ENCODE peak calls at places on chromosomes 2 and 18, in eight cellular contexts. One of them, this sample, is unnamed.

GRCh38 chr2:226121339-226121738 is 678.3 kb downstream of the IRS1 start:
- DNase-seq in activated naive CD8-positive, alpha-beta T cell treated with anti-CD3 and anti-CD28 coated beads, Interleukin-2, amount 50 U/mL, for 24 hours: no peak
- DNase-seq in mesendoderm: no peak
- DNase-seq in NCI-H1048: no peak
- DNase-seq in HS-5: no peak
- DNase-seq in mucosa of gallbladder: no peak
- DNase-seq in stimulated activated CD8-positive, alpha-beta memory T cell treated with anti-CD3 and anti-CD28 coated beads, Interleukin-15, amount 100 ng/mL, for 24 hours: no peak
- DNase-seq in SK-N-DZ: no peak
- DNase-seq in this sample: no peak

GRCh38 chr18:50268022-50268747 is 1.9 kb upstream of the CFAP53 start:
- DNase-seq in activated naive CD8-positive, alpha-beta T cell treated with anti-CD3 and anti-CD28 coated beads, Interleukin-2, amount 50 U/mL, for 24 hours: peak
- DNase-seq in mesendoderm: peak
- DNase-seq in NCI-H1048: no peak
- DNase-seq in HS-5: no peak
- DNase-seq in mucosa of gallbladder: peak
- DNase-seq in stimulated activated CD8-positive, alpha-beta memory T cell treated with anti-CD3 and anti-CD28 coated beads, Interleukin-15, amount 100 ng/mL, for 24 hours: peak
- DNase-seq in SK-N-DZ: no peak
- DNase-seq in this sample: peak

GRCh38 chr2:142572749-142573148 is 304.7 kb upstream of the KYNU start:
- DNase-seq in activated naive CD8-positive, alpha-beta T cell treated with anti-CD3 and anti-CD28 coated beads, Interleukin-2, amount 50 U/mL, for 24 hours: no peak
- DNase-seq in mesendoderm: no peak
- DNase-seq in NCI-H1048: no peak
- DNase-seq in HS-5: no peak
- DNase-seq in mucosa of gallbladder: no peak
- DNase-seq in stimulated activated CD8-positive, alpha-beta memory T cell treated with anti-CD3 and anti-CD28 coated beads, Interleukin-15, amount 100 ng/mL, for 24 hours: no peak
- DNase-seq in SK-N-DZ: no peak
- DNase-seq in this sample: no peak

GRCh38 chr2:223835701-223836532 is 1.5 kb downstream of the AP1S3 start:
- DNase-seq in activated naive CD8-positive, alpha-beta T cell treated with anti-CD3 and anti-CD28 coated beads, Interleukin-2, amount 50 U/mL, for 24 hours: peak
- DNase-seq in mesendoderm: no peak
- DNase-seq in NCI-H1048: no peak
- DNase-seq in HS-5: no peak
- DNase-seq in mucosa of gallbladder: peak
- DNase-seq in stimulated activated CD8-positive, alpha-beta memory T cell treated with anti-CD3 and anti-CD28 coated beads, Interleukin-15, amount 100 ng/mL, for 24 hours: no peak
- DNase-seq in SK-N-DZ: no peak
- DNase-seq in this sample: no peak

GRCh38 chr2:151916632-151917031 is 88.4 kb upstream of the ARL5A start:
- DNase-seq in activated naive CD8-positive, alpha-beta T cell treated with anti-CD3 and anti-CD28 coated beads, Interleukin-2, amount 50 U/mL, for 24 hours: no peak
- DNase-seq in mesendoderm: no peak
- DNase-seq in NCI-H1048: no peak
- DNase-seq in HS-5: no peak
- DNase-seq in mucosa of gallbladder: no peak
- DNase-seq in stimulated activated CD8-positive, alpha-beta memory T cell treated with anti-CD3 and anti-CD28 coated beads, Interleukin-15, amount 100 ng/mL, for 24 hours: no peak
- DNase-seq in SK-N-DZ: peak
- DNase-seq in this sample: no peak

GRCh38 chr2:115558725-115559124 is 1116.3 kb downstream of the DPP10 start:
- DNase-seq in activated naive CD8-positive, alpha-beta T cell treated with anti-CD3 and anti-CD28 coated beads, Interleukin-2, amount 50 U/mL, for 24 hours: no peak
- DNase-seq in mesendoderm: peak
- DNase-seq in NCI-H1048: no peak
- DNase-seq in HS-5: no peak
- DNase-seq in mucosa of gallbladder: no peak
- DNase-seq in stimulated activated CD8-positive, alpha-beta memory T cell treated with anti-CD3 and anti-CD28 coated beads, Interleukin-15, amount 100 ng/mL, for 24 hours: no peak
- DNase-seq in SK-N-DZ: no peak
- DNase-seq in this sample: no peak

GRCh38 chr2:199850718-199851498 is at the start of gene FTCDNL1:
- DNase-seq in activated naive CD8-positive, alpha-beta T cell treated with anti-CD3 and anti-CD28 coated beads, Interleukin-2, amount 50 U/mL, for 24 hours: peak
- DNase-seq in mesendoderm: peak
- DNase-seq in NCI-H1048: no peak
- DNase-seq in HS-5: peak
- DNase-seq in mucosa of gallbladder: peak
- DNase-seq in stimulated activated CD8-positive, alpha-beta memory T cell treated with anti-CD3 and anti-CD28 coated beads, Interleukin-15, amount 100 ng/mL, for 24 hours: peak
- DNase-seq in SK-N-DZ: peak
- DNase-seq in this sample: no peak

GRCh38 chr2:16464641-16465040 is 201.0 kb downstream of the CYRIA start:
- DNase-seq in activated naive CD8-positive, alpha-beta T cell treated with anti-CD3 and anti-CD28 coated beads, Interleukin-2, amount 50 U/mL, for 24 hours: no peak
- DNase-seq in mesendoderm: no peak
- DNase-seq in NCI-H1048: no peak
- DNase-seq in HS-5: no peak
- DNase-seq in mucosa of gallbladder: no peak
- DNase-seq in stimulated activated CD8-positive, alpha-beta memory T cell treated with anti-CD3 and anti-CD28 coated beads, Interleukin-15, amount 100 ng/mL, for 24 hours: no peak
- DNase-seq in SK-N-DZ: no peak
- DNase-seq in this sample: no peak

GRCh38 chr18:48048251-48048650 is 117.8 kb upstream of the SMAD2 start:
- DNase-seq in activated naive CD8-positive, alpha-beta T cell treated with anti-CD3 and anti-CD28 coated beads, Interleukin-2, amount 50 U/mL, for 24 hours: no peak
- DNase-seq in mesendoderm: no peak
- DNase-seq in NCI-H1048: no peak
- DNase-seq in HS-5: no peak
- DNase-seq in mucosa of gallbladder: no peak
- DNase-seq in stimulated activated CD8-positive, alpha-beta memory T cell treated with anti-CD3 and anti-CD28 coated beads, Interleukin-15, amount 100 ng/mL, for 24 hours: no peak
- DNase-seq in SK-N-DZ: no peak
- DNase-seq in this sample: no peak

GRCh38 chr2:1625281-1626001 is 118.9 kb downstream of the PXDN start:
- DNase-seq in activated naive CD8-positive, alpha-beta T cell treated with anti-CD3 and anti-CD28 coated beads, Interleukin-2, amount 50 U/mL, for 24 hours: no peak
- DNase-seq in mesendoderm: peak
- DNase-seq in NCI-H1048: no peak
- DNase-seq in HS-5: peak
- DNase-seq in mucosa of gallbladder: peak
- DNase-seq in stimulated activated CD8-positive, alpha-beta memory T cell treated with anti-CD3 and anti-CD28 coated beads, Interleukin-15, amount 100 ng/mL, for 24 hours: no peak
- DNase-seq in SK-N-DZ: peak
- DNase-seq in this sample: peak

GRCh38 chr2:235230809-235231601 is 262.8 kb upstream of the AGAP1 start:
- DNase-seq in activated naive CD8-positive, alpha-beta T cell treated with anti-CD3 and anti-CD28 coated beads, Interleukin-2, amount 50 U/mL, for 24 hours: no peak
- DNase-seq in mesendoderm: no peak
- DNase-seq in NCI-H1048: no peak
- DNase-seq in HS-5: no peak
- DNase-seq in mucosa of gallbladder: no peak
- DNase-seq in stimulated activated CD8-positive, alpha-beta memory T cell treated with anti-CD3 and anti-CD28 coated beads, Interleukin-15, amount 100 ng/mL, for 24 hours: no peak
- DNase-seq in SK-N-DZ: no peak
- DNase-seq in this sample: no peak

GRCh38 chr18:76465630-76466409 is 29.2 kb downstream of the ZNF516 start:
- DNase-seq in activated naive CD8-positive, alpha-beta T cell treated with anti-CD3 and anti-CD28 coated beads, Interleukin-2, amount 50 U/mL, for 24 hours: no peak
- DNase-seq in mesendoderm: no peak
- DNase-seq in NCI-H1048: no peak
- DNase-seq in HS-5: no peak
- DNase-seq in mucosa of gallbladder: no peak
- DNase-seq in stimulated activated CD8-positive, alpha-beta memory T cell treated with anti-CD3 and anti-CD28 coated beads, Interleukin-15, amount 100 ng/mL, for 24 hours: no peak
- DNase-seq in SK-N-DZ: peak
- DNase-seq in this sample: no peak

GRCh38 chr2:152585830-152586484 is 131.3 kb downstream of the PRPF40A start:
- DNase-seq in activated naive CD8-positive, alpha-beta T cell treated with anti-CD3 and anti-CD28 coated beads, Interleukin-2, amount 50 U/mL, for 24 hours: no peak
- DNase-seq in mesendoderm: no peak
- DNase-seq in NCI-H1048: no peak
- DNase-seq in HS-5: peak
- DNase-seq in mucosa of gallbladder: no peak
- DNase-seq in stimulated activated CD8-positive, alpha-beta memory T cell treated with anti-CD3 and anti-CD28 coated beads, Interleukin-15, amount 100 ng/mL, for 24 hours: no peak
- DNase-seq in SK-N-DZ: peak
- DNase-seq in this sample: no peak

GRCh38 chr2:238242731-238243495 is 3.1 kb upstream of the HES6 start:
- DNase-seq in activated naive CD8-positive, alpha-beta T cell treated with anti-CD3 and anti-CD28 coated beads, Interleukin-2, amount 50 U/mL, for 24 hours: no peak
- DNase-seq in mesendoderm: peak
- DNase-seq in NCI-H1048: no peak
- DNase-seq in HS-5: no peak
- DNase-seq in mucosa of gallbladder: no peak
- DNase-seq in stimulated activated CD8-positive, alpha-beta memory T cell treated with anti-CD3 and anti-CD28 coated beads, Interleukin-15, amount 100 ng/mL, for 24 hours: no peak
- DNase-seq in SK-N-DZ: no peak
- DNase-seq in this sample: no peak

GRCh38 chr2:158191569-158191968 is 89.9 kb downstream of the UPP2 start:
- DNase-seq in activated naive CD8-positive, alpha-beta T cell treated with anti-CD3 and anti-CD28 coated beads, Interleukin-2, amount 50 U/mL, for 24 hours: no peak
- DNase-seq in mesendoderm: no peak
- DNase-seq in NCI-H1048: no peak
- DNase-seq in HS-5: no peak
- DNase-seq in mucosa of gallbladder: no peak
- DNase-seq in stimulated activated CD8-positive, alpha-beta memory T cell treated with anti-CD3 and anti-CD28 coated beads, Interleukin-15, amount 100 ng/mL, for 24 hours: no peak
- DNase-seq in SK-N-DZ: no peak
- DNase-seq in this sample: no peak

GRCh38 chr2:1804865-1805264 is 60.5 kb upstream of the PXDN start:
- DNase-seq in activated naive CD8-positive, alpha-beta T cell treated with anti-CD3 and anti-CD28 coated beads, Interleukin-2, amount 50 U/mL, for 24 hours: no peak
- DNase-seq in mesendoderm: no peak
- DNase-seq in NCI-H1048: no peak
- DNase-seq in HS-5: no peak
- DNase-seq in mucosa of gallbladder: no peak
- DNase-seq in stimulated activated CD8-positive, alpha-beta memory T cell treated with anti-CD3 and anti-CD28 coated beads, Interleukin-15, amount 100 ng/mL, for 24 hours: no peak
- DNase-seq in SK-N-DZ: no peak
- DNase-seq in this sample: no peak

GRCh38 chr2:204282525-204282924 is 262.8 kb upstream of the PARD3B start:
- DNase-seq in activated naive CD8-positive, alpha-beta T cell treated with anti-CD3 and anti-CD28 coated beads, Interleukin-2, amount 50 U/mL, for 24 hours: no peak
- DNase-seq in mesendoderm: peak
- DNase-seq in NCI-H1048: no peak
- DNase-seq in HS-5: no peak
- DNase-seq in mucosa of gallbladder: peak
- DNase-seq in stimulated activated CD8-positive, alpha-beta memory T cell treated with anti-CD3 and anti-CD28 coated beads, Interleukin-15, amount 100 ng/mL, for 24 hours: no peak
- DNase-seq in SK-N-DZ: no peak
- DNase-seq in this sample: peak

GRCh38 chr18:46419391-46420141 is 237.5 kb downstream of the LOXHD1 start:
- DNase-seq in activated naive CD8-positive, alpha-beta T cell treated with anti-CD3 and anti-CD28 coated beads, Interleukin-2, amount 50 U/mL, for 24 hours: no peak
- DNase-seq in mesendoderm: no peak
- DNase-seq in NCI-H1048: no peak
- DNase-seq in HS-5: no peak
- DNase-seq in mucosa of gallbladder: no peak
- DNase-seq in stimulated activated CD8-positive, alpha-beta memory T cell treated with anti-CD3 and anti-CD28 coated beads, Interleukin-15, amount 100 ng/mL, for 24 hours: no peak
- DNase-seq in SK-N-DZ: peak
- DNase-seq in this sample: no peak

GRCh38 chr2:55147531-55147930 is 84.6 kb downstream of the CLHC1 start:
- DNase-seq in activated naive CD8-positive, alpha-beta T cell treated with anti-CD3 and anti-CD28 coated beads, Interleukin-2, amount 50 U/mL, for 24 hours: no peak
- DNase-seq in mesendoderm: no peak
- DNase-seq in NCI-H1048: no peak
- DNase-seq in HS-5: no peak
- DNase-seq in mucosa of gallbladder: no peak
- DNase-seq in stimulated activated CD8-positive, alpha-beta memory T cell treated with anti-CD3 and anti-CD28 coated beads, Interleukin-15, amount 100 ng/mL, for 24 hours: no peak
- DNase-seq in SK-N-DZ: no peak
- DNase-seq in this sample: no peak

GRCh38 chr2:43220982-43221659 is 5.3 kb downstream of the ZFP36L2 start:
- DNase-seq in activated naive CD8-positive, alpha-beta T cell treated with anti-CD3 and anti-CD28 coated beads, Interleukin-2, amount 50 U/mL, for 24 hours: peak
- DNase-seq in mesendoderm: peak
- DNase-seq in NCI-H1048: no peak
- DNase-seq in HS-5: peak
- DNase-seq in mucosa of gallbladder: peak
- DNase-seq in stimulated activated CD8-positive, alpha-beta memory T cell treated with anti-CD3 and anti-CD28 coated beads, Interleukin-15, amount 100 ng/mL, for 24 hours: no peak
- DNase-seq in SK-N-DZ: peak
- DNase-seq in this sample: no peak

GRCh38 chr2:55550368-55551102 is 31.0 kb downstream of the CFAP36 start:
- DNase-seq in activated naive CD8-positive, alpha-beta T cell treated with anti-CD3 and anti-CD28 coated beads, Interleukin-2, amount 50 U/mL, for 24 hours: no peak
- DNase-seq in mesendoderm: no peak
- DNase-seq in NCI-H1048: no peak
- DNase-seq in HS-5: peak
- DNase-seq in mucosa of gallbladder: no peak
- DNase-seq in stimulated activated CD8-positive, alpha-beta memory T cell treated with anti-CD3 and anti-CD28 coated beads, Interleukin-15, amount 100 ng/mL, for 24 hours: no peak
- DNase-seq in SK-N-DZ: no peak
- DNase-seq in this sample: no peak

GRCh38 chr2:159968282-159968900 is 94.0 kb downstream of the PLA2R1 start:
- DNase-seq in activated naive CD8-positive, alpha-beta T cell treated with anti-CD3 and anti-CD28 coated beads, Interleukin-2, amount 50 U/mL, for 24 hours: peak
- DNase-seq in mesendoderm: peak
- DNase-seq in NCI-H1048: peak
- DNase-seq in HS-5: no peak
- DNase-seq in mucosa of gallbladder: peak
- DNase-seq in stimulated activated CD8-positive, alpha-beta memory T cell treated with anti-CD3 and anti-CD28 coated beads, Interleukin-15, amount 100 ng/mL, for 24 hours: no peak
- DNase-seq in SK-N-DZ: peak
- DNase-seq in this sample: peak

GRCh38 chr2:38076250-38076709 is 329 bp upstream of the CYP1B1 start:
- DNase-seq in activated naive CD8-positive, alpha-beta T cell treated with anti-CD3 and anti-CD28 coated beads, Interleukin-2, amount 50 U/mL, for 24 hours: peak
- DNase-seq in mesendoderm: peak
- DNase-seq in NCI-H1048: peak
- DNase-seq in HS-5: peak
- DNase-seq in mucosa of gallbladder: peak
- DNase-seq in stimulated activated CD8-positive, alpha-beta memory T cell treated with anti-CD3 and anti-CD28 coated beads, Interleukin-15, amount 100 ng/mL, for 24 hours: no peak
- DNase-seq in SK-N-DZ: peak
- DNase-seq in this sample: no peak

GRCh38 chr2:145323512-145323911 is 803.6 kb upstream of the ZEB2 start:
- DNase-seq in activated naive CD8-positive, alpha-beta T cell treated with anti-CD3 and anti-CD28 coated beads, Interleukin-2, amount 50 U/mL, for 24 hours: no peak
- DNase-seq in mesendoderm: no peak
- DNase-seq in NCI-H1048: no peak
- DNase-seq in HS-5: peak
- DNase-seq in mucosa of gallbladder: no peak
- DNase-seq in stimulated activated CD8-positive, alpha-beta memory T cell treated with anti-CD3 and anti-CD28 coated beads, Interleukin-15, amount 100 ng/mL, for 24 hours: no peak
- DNase-seq in SK-N-DZ: peak
- DNase-seq in this sample: no peak

GRCh38 chr18:25305584-25305983 is 46.4 kb downstream of the ZNF521 start:
- DNase-seq in activated naive CD8-positive, alpha-beta T cell treated with anti-CD3 and anti-CD28 coated beads, Interleukin-2, amount 50 U/mL, for 24 hours: no peak
- DNase-seq in mesendoderm: no peak
- DNase-seq in NCI-H1048: no peak
- DNase-seq in HS-5: no peak
- DNase-seq in mucosa of gallbladder: no peak
- DNase-seq in stimulated activated CD8-positive, alpha-beta memory T cell treated with anti-CD3 and anti-CD28 coated beads, Interleukin-15, amount 100 ng/mL, for 24 hours: no peak
- DNase-seq in SK-N-DZ: no peak
- DNase-seq in this sample: no peak

GRCh38 chr2:123245156-123245555 is 779.9 kb upstream of the CNTNAP5 start:
- DNase-seq in activated naive CD8-positive, alpha-beta T cell treated with anti-CD3 and anti-CD28 coated beads, Interleukin-2, amount 50 U/mL, for 24 hours: no peak
- DNase-seq in mesendoderm: no peak
- DNase-seq in NCI-H1048: no peak
- DNase-seq in HS-5: no peak
- DNase-seq in mucosa of gallbladder: no peak
- DNase-seq in stimulated activated CD8-positive, alpha-beta memory T cell treated with anti-CD3 and anti-CD28 coated beads, Interleukin-15, amount 100 ng/mL, for 24 hours: no peak
- DNase-seq in SK-N-DZ: no peak
- DNase-seq in this sample: no peak